ENCODE peak calls at places on chromosome X, in nine cellular contexts. Q is fibroblast of pulmonary artery, S is IMR-90, J is RWPE1, K is fibroblast of lung, Y is A673, U is Calu3, W is heart left ventricle, E is astrocyte of the spinal cord. O is an unnamed sample.
A peak's percentile ranks its signal among the peaks of the same experiment; 100 is the strongest.

GRCh38 chrX:18542131-18542530 is 116.7 kb downstream of the CDKL5 start:
- DNase-seq in Q (no peak), S (no peak), J (no peak), K (no peak), Y (no peak), U (no peak), W (no peak), E (no peak), O (no peak)

GRCh38 chrX:47129879-47130358 is 14.6 kb downstream of the NDUFB11 start:
- DNase-seq in Q (no peak), S (no peak), J (no peak), K (peak; percentile 4), Y (no peak), U (no peak), W (no peak), E (peak; percentile 3), O (no peak)

GRCh38 chrX:149504226-149504914 is 736 bp downstream of the IDS start:
- DNase-seq in Q (no peak), S (no peak), J (no peak), K (no peak), Y (peak; percentile 24), U (peak; percentile 37), W (no peak), E (no peak), O (no peak)

GRCh38 chrX:154000051-154000450 is 19.7 kb downstream of the IRAK1 start:
- DNase-seq in Q (no peak), S (no peak), J (peak; percentile 17), K (no peak), Y (no peak), U (no peak), W (no peak), E (no peak), O (no peak)

GRCh38 chrX:112545051-112545450 is 134.7 kb downstream of the LHFPL1 start:
- DNase-seq in Q (no peak), S (peak; percentile 15), J (no peak), K (no peak), Y (no peak), U (no peak), W (no peak), E (no peak), O (no peak)

GRCh38 chrX:123081766-123082165 is 102.3 kb upstream of the GRIA3 start:
- DNase-seq in Q (no peak), S (no peak), J (no peak), K (no peak), Y (no peak), U (no peak), W (no peak), E (peak; percentile 59), O (no peak)

GRCh38 chrX:806586-806985 is 176.0 kb downstream of the SHOX start:
- DNase-seq in Q (no peak), S (no peak), J (no peak), K (no peak), Y (no peak), U (no peak), W (no peak), E (no peak), O (no peak)

GRCh38 chrX:76987381-76987780 is 459.8 kb upstream of the FGF16 start:
- DNase-seq in Q (no peak), S (no peak), J (no peak), K (no peak), Y (no peak), U (no peak), W (no peak), E (no peak), O (no peak)

GRCh38 chrX:40573763-40574162 is 7.0 kb upstream of the ATP6AP2 start:
- DNase-seq in Q (peak; percentile 17), S (peak; percentile 11), J (no peak), K (peak; percentile 7), Y (peak; percentile 30), U (peak; percentile 52), W (no peak), E (no peak), O (no peak)

GRCh38 chrX:152313529-152314302 is 137.4 kb downstream of the GABRA3 start:
- DNase-seq in Q (no peak), S (no peak), J (no peak), K (no peak), Y (no peak), U (no peak), W (no peak), E (no peak), O (no peak)

GRCh38 chrX:16696956-16697355 is 15.5 kb downstream of the CTPS2 start:
- DNase-seq in Q (no peak), S (no peak), J (no peak), K (no peak), Y (no peak), U (no peak), W (no peak), E (no peak), O (no peak)

GRCh38 chrX:82232679-82233078 is 1030.8 kb downstream of the SH3BGRL start:
- DNase-seq in Q (no peak), S (no peak), J (no peak), K (no peak), Y (no peak), U (no peak), W (no peak), E (no peak), O (no peak)

GRCh38 chrX:82224961-82225360 is 1023.1 kb downstream of the SH3BGRL start:
- DNase-seq in Q (no peak), S (no peak), J (no peak), K (no peak), Y (no peak), U (no peak), W (no peak), E (no peak), O (no peak)

GRCh38 chrX:82230013-82230412 is 1028.1 kb downstream of the SH3BGRL start:
- DNase-seq in Q (no peak), S (no peak), J (no peak), K (no peak), Y (no peak), U (no peak), W (no peak), E (no peak), O (no peak)
- TF ChIP-seq CTCF in Q (no peak), S (no peak), J (no peak), K (no peak), Y (no peak), U (no peak), W (no peak), E (no peak), O (no peak)

GRCh38 chrX:94288972-94289371 is 615.0 kb downstream of the FAM133A start:
- DNase-seq in Q (no peak), S (no peak), J (no peak), K (no peak), Y (no peak), U (no peak), W (no peak), E (no peak), O (no peak)

DNA sequence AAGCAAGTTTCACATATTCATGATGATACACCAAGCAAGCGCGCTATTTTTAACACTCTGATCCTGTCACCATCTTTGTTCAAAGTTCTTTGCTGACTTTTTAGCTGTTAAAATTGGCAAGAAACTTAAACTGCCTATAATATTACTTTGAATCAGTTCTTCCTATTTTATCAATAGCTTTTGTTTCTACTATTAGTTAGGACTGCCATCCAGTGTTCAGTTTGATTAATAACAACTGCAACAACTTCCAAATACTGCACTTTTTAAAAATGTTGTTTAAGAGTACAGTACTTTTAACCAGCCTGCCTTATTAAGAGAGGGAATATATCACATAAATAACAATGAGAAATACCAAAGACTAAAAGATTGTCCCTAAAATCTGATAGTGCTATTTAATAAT is 614.3 kb downstream of the FAM133A start:
- DNase-seq in Q (no peak), S (no peak), J (no peak), K (no peak), Y (no peak), U (no peak), W (no peak), E (no peak), O (no peak)
- TF ChIP-seq CTCF in Q (no peak), S (no peak), J (no peak), K (no peak), Y (no peak), U (no peak), W (no peak), E (no peak), O (no peak)

GRCh38 chrX:119685225-119686066 is 7.5 kb downstream of the SEPTIN6 start:
- DNase-seq in Q (no peak), S (no peak), J (no peak), K (no peak), Y (peak; percentile 36), U (no peak), W (peak; percentile 53), E (no peak), O (no peak)

GRCh38 chrX:119682019-119682989 is 10.7 kb downstream of the SEPTIN6 start:
- DNase-seq in Q (no peak), S (no peak), J (no peak), K (no peak), Y (no peak), U (no peak), W (no peak), E (no peak), O (no peak)

GRCh38 chrX:119686087-119686639 is 6.8 kb downstream of the SEPTIN6 start:
- DNase-seq in Q (no peak), S (no peak), J (no peak), K (peak; percentile 39), Y (peak; percentile 24), U (no peak), W (no peak), E (no peak), O (no peak)

GRCh38 chrX:119687661-119688413 is 5.1 kb downstream of the SEPTIN6 start:
- DNase-seq in Q (no peak), S (no peak), J (no peak), K (no peak), Y (no peak), U (no peak), W (no peak), E (no peak), O (no peak)

GRCh38 chrX:119684916-119685224 is 8.1 kb downstream of the SEPTIN6 start:
- DNase-seq in Q (no peak), S (no peak), J (no peak), K (no peak), Y (peak; percentile 59), U (no peak), W (no peak), E (no peak), O (no peak)
- TF ChIP-seq CTCF in Q (no peak), S (no peak), J (no peak), K (no peak), Y (no peak), U (no peak), W (no peak), E (no peak), O (no peak)

DNA sequence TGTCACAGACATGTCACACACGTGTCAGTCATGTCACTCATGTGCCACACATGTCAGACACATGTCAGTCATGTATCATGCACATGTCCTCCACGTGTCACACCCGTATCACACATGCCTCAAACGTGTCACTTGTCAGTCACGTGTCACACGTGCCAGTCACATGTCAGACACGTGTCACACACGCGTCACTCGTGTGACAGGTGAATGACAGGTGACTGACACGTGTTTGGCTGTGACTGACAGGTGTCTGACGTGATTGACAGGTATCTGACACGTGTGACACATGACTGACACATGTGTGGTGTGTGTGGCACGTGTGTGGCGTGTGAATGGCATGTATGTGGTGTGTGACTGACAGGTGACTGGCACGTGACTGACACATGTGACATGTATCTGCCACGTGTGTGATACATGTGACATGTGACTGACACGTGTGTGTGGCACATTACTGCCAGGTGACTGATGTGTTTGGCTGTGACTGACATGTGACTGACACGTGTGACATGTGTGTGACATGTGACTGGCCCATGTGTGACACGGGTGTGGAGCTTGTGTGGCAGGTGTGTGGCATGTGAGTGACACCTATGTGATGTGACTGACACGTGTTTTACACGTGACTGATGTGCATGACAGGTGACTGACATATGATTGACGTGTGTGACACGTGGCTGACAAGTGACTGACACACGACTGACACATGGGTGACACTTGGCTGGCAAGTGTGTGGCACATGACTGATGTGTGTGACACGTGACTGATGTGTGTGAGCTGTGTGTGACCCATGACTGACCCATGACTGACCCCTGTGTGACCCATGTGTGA is 90.7 kb upstream of the GPC3 start:
- DNase-seq in Q (no peak), S (no peak), J (no peak), K (no peak), Y (no peak), U (no peak), W (no peak), E (no peak), O (no peak)
- TF ChIP-seq CTCF in Q (no peak), S (no peak), J (no peak), K (no peak), Y (no peak), U (no peak), W (no peak), E (no peak), O (no peak)

O was measured in AG09319.